ENCODE peak calls at places on chromosomes 3 and 15, in seven cellular contexts. One of them, this sample, is unnamed.

GRCh38 chr3:112059497-112059896 is 25.0 kb downstream of the TMPRSS7 start:
- DNase-seq in stomach: no peak
- DNase-seq in transverse colon: no peak
- DNase-seq in H1: no peak
- DNase-seq in suprapubic skin: no peak
- DNase-seq in spleen: no peak
- DNase-seq in endothelial cell of umbilical vein: no peak
- DNase-seq in this sample: no peak

GRCh38 chr3:143977326-143978262 is 6.0 kb downstream of the DIPK2A start:
- DNase-seq in suprapubic skin: no peak
- DNase-seq in transverse colon: no peak
- DNase-seq in endothelial cell of umbilical vein: no peak
- DNase-seq in stomach: no peak
- DNase-seq in spleen: no peak
- DNase-seq in H1: no peak
- DNase-seq in this sample: no peak

GRCh38 chr3:98732239-98733054 is 30.7 kb upstream of the ST3GAL6 start:
- DNase-seq in H1: peak; percentile 31
- DNase-seq in endothelial cell of umbilical vein: peak; percentile 59
- DNase-seq in transverse colon: peak; percentile 23
- DNase-seq in suprapubic skin: peak; percentile 73
- DNase-seq in spleen: peak; percentile 86
- DNase-seq in stomach: peak; percentile 61
- DNase-seq in this sample: peak; percentile 91

GRCh38 chr15:88331291-88331690 is 74.8 kb upstream of the NTRK3 start:
- DNase-seq in stomach: no peak
- DNase-seq in suprapubic skin: no peak
- DNase-seq in transverse colon: peak; percentile 14
- DNase-seq in endothelial cell of umbilical vein: peak; percentile 6
- DNase-seq in H1: peak; percentile 77
- DNase-seq in spleen: no peak
- DNase-seq in this sample: peak; percentile 26

GRCh38 chr15:74655424-74655823 is 39.8 kb downstream of the CLK3 start:
- DNase-seq in suprapubic skin: no peak
- DNase-seq in stomach: no peak
- DNase-seq in transverse colon: no peak
- DNase-seq in endothelial cell of umbilical vein: peak; percentile 23
- DNase-seq in spleen: no peak
- DNase-seq in H1: no peak
- DNase-seq in this sample: no peak

GRCh38 chr15:49645277-49645676 is 24.4 kb downstream of the DTWD1 start:
- DNase-seq in endothelial cell of umbilical vein: no peak
- DNase-seq in H1: no peak
- DNase-seq in spleen: no peak
- DNase-seq in suprapubic skin: no peak
- DNase-seq in transverse colon: no peak
- DNase-seq in stomach: no peak
- DNase-seq in this sample: no peak

GRCh38 chr3:7241584-7242302 is 380.8 kb downstream of the GRM7 start:
- DNase-seq in H1: no peak
- DNase-seq in suprapubic skin: no peak
- DNase-seq in transverse colon: no peak
- DNase-seq in endothelial cell of umbilical vein: no peak
- DNase-seq in spleen: no peak
- DNase-seq in stomach: no peak
- DNase-seq in this sample: no peak

GRCh38 chr15:60520041-60520824 is 41.3 kb upstream of the ICE2 start:
- DNase-seq in transverse colon: no peak
- DNase-seq in spleen: no peak
- DNase-seq in H1: no peak
- DNase-seq in suprapubic skin: no peak
- DNase-seq in endothelial cell of umbilical vein: no peak
- DNase-seq in stomach: no peak
- DNase-seq in this sample: no peak

GRCh38 chr3:56321892-56322291 is 146.4 kb downstream of the ERC2 start:
- DNase-seq in endothelial cell of umbilical vein: no peak
- DNase-seq in stomach: no peak
- DNase-seq in spleen: no peak
- DNase-seq in transverse colon: no peak
- DNase-seq in suprapubic skin: no peak
- DNase-seq in H1: no peak
- DNase-seq in this sample: no peak

GRCh38 chr15:68113751-68114150 is 59.6 kb downstream of the PIAS1 start:
- DNase-seq in endothelial cell of umbilical vein: no peak
- DNase-seq in suprapubic skin: no peak
- DNase-seq in H1: no peak
- DNase-seq in transverse colon: no peak
- DNase-seq in spleen: no peak
- DNase-seq in stomach: no peak
- DNase-seq in this sample: no peak

GRCh38 chr15:44045661-44046060 is 149.4 kb downstream of the FRMD5 start:
- DNase-seq in suprapubic skin: no peak
- DNase-seq in stomach: no peak
- DNase-seq in endothelial cell of umbilical vein: peak; percentile 60
- DNase-seq in spleen: no peak
- DNase-seq in H1: no peak
- DNase-seq in transverse colon: no peak
- DNase-seq in this sample: no peak

GRCh38 chr3:32105291-32106131 is 909 bp upstream of the GPD1L start:
- DNase-seq in H1: no peak
- DNase-seq in suprapubic skin: no peak
- DNase-seq in stomach: peak; percentile 39
- DNase-seq in spleen: no peak
- DNase-seq in transverse colon: peak; percentile 28
- DNase-seq in endothelial cell of umbilical vein: peak; percentile 4
- DNase-seq in this sample: no peak

GRCh38 chr15:69435980-69436379 is 16.6 kb upstream of the RPLP1 start:
- DNase-seq in endothelial cell of umbilical vein: no peak
- DNase-seq in H1: no peak
- DNase-seq in stomach: no peak
- DNase-seq in spleen: no peak
- DNase-seq in suprapubic skin: no peak
- DNase-seq in transverse colon: no peak
- DNase-seq in this sample: no peak

GRCh38 chr3:38152660-38153059 is 12.7 kb upstream of the OXSR1 start:
- DNase-seq in transverse colon: no peak
- DNase-seq in spleen: no peak
- DNase-seq in suprapubic skin: no peak
- DNase-seq in endothelial cell of umbilical vein: no peak
- DNase-seq in stomach: no peak
- DNase-seq in H1: no peak
- DNase-seq in this sample: no peak

GRCh38 chr15:40618906-40619305 is 24.9 kb downstream of the KNL1 start:
- DNase-seq in H1: no peak
- DNase-seq in stomach: no peak
- DNase-seq in spleen: no peak
- DNase-seq in suprapubic skin: no peak
- DNase-seq in transverse colon: no peak
- DNase-seq in endothelial cell of umbilical vein: no peak
- DNase-seq in this sample: no peak

GRCh38 chr3:197847866-197848401 is 56.9 kb downstream of the LRCH3 start:
- DNase-seq in H1: no peak
- DNase-seq in transverse colon: peak; percentile 18
- DNase-seq in stomach: no peak
- DNase-seq in spleen: no peak
- DNase-seq in suprapubic skin: no peak
- DNase-seq in endothelial cell of umbilical vein: peak; percentile 61
- DNase-seq in this sample: no peak

GRCh38 chr3:196096382-196096953 is 14.6 kb upstream of the TFRC start:
- DNase-seq in suprapubic skin: peak; percentile 58
- DNase-seq in endothelial cell of umbilical vein: no peak
- DNase-seq in H1: no peak
- DNase-seq in spleen: peak; percentile 78
- DNase-seq in transverse colon: peak; percentile 67
- DNase-seq in stomach: peak; percentile 50
- DNase-seq in this sample: peak; percentile 25

GRCh38 chr3:13352621-13353131 is 67.4 kb downstream of the NUP210 start:
- DNase-seq in H1: no peak
- DNase-seq in spleen: no peak
- DNase-seq in stomach: no peak
- DNase-seq in transverse colon: no peak
- DNase-seq in endothelial cell of umbilical vein: no peak
- DNase-seq in suprapubic skin: no peak
- DNase-seq in this sample: no peak

GRCh38 chr15:74399511-74400312 is 32.3 kb upstream of the CYP11A1 start:
- DNase-seq in transverse colon: peak; percentile 22
- DNase-seq in suprapubic skin: no peak
- DNase-seq in H1: no peak
- DNase-seq in endothelial cell of umbilical vein: no peak
- DNase-seq in stomach: no peak
- DNase-seq in spleen: peak; percentile 86
- DNase-seq in this sample: no peak

GRCh38 chr3:129607391-129608068 is 1.1 kb upstream of the PLXND1 start:
- DNase-seq in transverse colon: no peak
- DNase-seq in suprapubic skin: no peak
- DNase-seq in stomach: no peak
- DNase-seq in endothelial cell of umbilical vein: peak; percentile 50
- DNase-seq in H1: no peak
- DNase-seq in spleen: no peak
- DNase-seq in this sample: peak; percentile 80

GRCh38 chr15:88275804-88276203 is 19.3 kb upstream of the NTRK3 start:
- DNase-seq in suprapubic skin: no peak
- DNase-seq in stomach: no peak
- DNase-seq in spleen: peak; percentile 36
- DNase-seq in transverse colon: no peak
- DNase-seq in endothelial cell of umbilical vein: no peak
- DNase-seq in H1: no peak
- DNase-seq in this sample: no peak

GRCh38 chr15:89332446-89332845 is 2.2 kb downstream of the POLG start:
- DNase-seq in transverse colon: no peak
- DNase-seq in H1: no peak
- DNase-seq in suprapubic skin: peak; percentile 25
- DNase-seq in endothelial cell of umbilical vein: peak; percentile 34
- DNase-seq in spleen: no peak
- DNase-seq in stomach: no peak
- DNase-seq in this sample: no peak

GRCh38 chr15:62896969-62897486 is 145.5 kb upstream of the TPM1 start:
- DNase-seq in H1: no peak
- DNase-seq in stomach: peak; percentile 88
- DNase-seq in suprapubic skin: peak; percentile 86
- DNase-seq in transverse colon: peak; percentile 83
- DNase-seq in spleen: no peak
- DNase-seq in endothelial cell of umbilical vein: peak; percentile 99
- DNase-seq in this sample: peak; percentile 73

DNA sequence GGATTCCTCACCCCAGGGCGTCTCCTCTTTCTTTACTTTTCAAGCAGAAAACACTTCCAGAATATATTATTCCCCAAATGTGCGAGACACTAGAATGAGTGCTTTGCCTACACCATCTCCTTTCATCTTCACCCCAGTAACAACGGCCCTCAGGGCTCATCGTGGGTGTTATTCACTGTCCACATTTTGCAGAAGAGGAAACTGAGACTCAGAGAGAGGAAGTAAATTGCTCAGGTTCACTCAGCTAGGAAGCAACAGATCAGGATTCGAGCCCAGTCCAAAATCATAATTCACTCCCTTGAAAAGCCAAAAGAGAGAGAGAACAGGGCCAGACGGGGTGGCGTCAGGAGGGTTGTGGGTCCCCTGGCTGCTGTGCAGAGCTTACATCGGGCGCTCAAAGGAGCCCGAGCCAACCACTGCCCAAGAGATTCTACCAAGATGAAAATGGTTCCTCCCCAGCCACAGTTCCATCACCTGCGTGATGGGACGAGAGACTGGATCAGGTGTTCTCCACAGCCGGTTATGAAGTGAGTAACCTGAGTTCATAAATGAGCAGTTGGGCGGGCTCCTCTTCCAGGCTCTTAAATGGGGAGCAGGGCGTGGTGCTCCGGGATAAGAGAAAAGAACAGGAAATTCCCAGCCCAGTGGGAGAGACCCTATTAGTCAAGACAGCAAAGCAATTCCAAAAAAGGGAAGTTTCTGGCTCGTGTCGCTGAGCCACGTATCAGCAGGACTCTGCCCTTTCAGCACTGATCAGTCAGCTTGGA is 48.6 kb upstream of the FLNB start:
- DNase-seq in transverse colon: no peak
- DNase-seq in endothelial cell of umbilical vein: peak; percentile 49
- DNase-seq in suprapubic skin: no peak
- DNase-seq in spleen: no peak
- DNase-seq in stomach: no peak
- DNase-seq in H1: no peak
- DNase-seq in this sample: peak; percentile 62
- TF ChIP-seq POLR2AphosphoS5 in transverse colon: no peak
- TF ChIP-seq POLR2AphosphoS5 in endothelial cell of umbilical vein: peak; percentile 28
- TF ChIP-seq POLR2AphosphoS5 in suprapubic skin: no peak
- TF ChIP-seq POLR2AphosphoS5 in spleen: no peak
- TF ChIP-seq POLR2AphosphoS5 in stomach: peak; percentile 6
- TF ChIP-seq POLR2AphosphoS5 in H1: no peak
- TF ChIP-seq POLR2AphosphoS5 in this sample: no peak

GRCh38 chr3:134463676-134464611 is 21.8 kb downstream of the ANAPC13 start:
- DNase-seq in H1: peak; percentile 79
- DNase-seq in transverse colon: peak; percentile 58
- DNase-seq in spleen: no peak
- DNase-seq in suprapubic skin: peak; percentile 87
- DNase-seq in stomach: no peak
- DNase-seq in endothelial cell of umbilical vein: no peak
- DNase-seq in this sample: no peak
- TF ChIP-seq POLR2AphosphoS5 in H1: peak; percentile 84
- TF ChIP-seq POLR2AphosphoS5 in transverse colon: peak; percentile 61
- TF ChIP-seq POLR2AphosphoS5 in spleen: peak; percentile 45
- TF ChIP-seq POLR2AphosphoS5 in suprapubic skin: no peak
- TF ChIP-seq POLR2AphosphoS5 in stomach: peak; percentile 28
- TF ChIP-seq POLR2AphosphoS5 in endothelial cell of umbilical vein: no peak
- TF ChIP-seq POLR2AphosphoS5 in this sample: no peak

DNA sequence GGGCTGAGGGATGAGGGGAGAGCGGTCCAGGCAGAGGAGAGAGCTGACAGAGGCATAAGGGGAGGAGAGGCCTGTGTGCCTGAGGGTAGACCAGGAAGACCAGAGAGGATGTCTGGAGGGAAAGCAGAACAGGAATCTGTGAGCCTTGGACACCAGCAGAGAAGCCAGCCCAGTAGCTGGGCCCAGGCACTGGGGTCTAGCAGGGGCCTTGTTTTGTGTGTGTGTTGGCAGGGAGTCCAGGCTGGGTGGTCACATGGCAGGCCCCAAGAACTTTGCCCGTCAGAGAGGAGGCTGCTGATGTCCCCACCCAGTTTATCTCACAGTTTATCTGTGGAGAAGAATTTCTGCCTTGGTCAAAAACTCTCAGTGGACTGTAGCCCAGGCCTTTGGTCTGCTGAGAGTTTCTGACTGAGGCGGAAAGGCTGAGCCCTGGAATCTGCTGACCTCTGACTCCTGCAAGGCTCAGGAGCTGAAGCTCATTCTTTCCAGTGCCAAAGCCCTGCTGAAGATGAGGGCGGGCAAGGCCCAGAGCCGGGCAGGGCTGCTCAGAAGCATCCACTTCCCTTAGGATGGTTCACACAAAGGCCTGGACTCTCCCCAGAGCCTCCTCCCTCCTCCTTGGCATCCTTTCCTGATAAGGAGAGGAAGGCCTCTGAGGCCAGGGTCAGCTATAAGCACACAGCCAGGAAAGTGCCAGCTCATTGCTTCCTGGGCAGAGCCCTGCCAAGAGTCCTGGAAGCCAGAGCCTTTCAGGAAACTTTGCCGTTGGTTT is 37.0 kb upstream of the SLCO2A1 start:
- DNase-seq in H1: no peak
- DNase-seq in spleen: peak; percentile 78
- DNase-seq in stomach: peak; percentile 46
- DNase-seq in endothelial cell of umbilical vein: peak; percentile 81
- DNase-seq in transverse colon: no peak
- DNase-seq in suprapubic skin: peak; percentile 55
- DNase-seq in this sample: peak; percentile 37
- TF ChIP-seq POLR2AphosphoS5 in H1: no peak
- TF ChIP-seq POLR2AphosphoS5 in spleen: peak; percentile 86
- TF ChIP-seq POLR2AphosphoS5 in stomach: peak; percentile 37
- TF ChIP-seq POLR2AphosphoS5 in endothelial cell of umbilical vein: peak; percentile 84
- TF ChIP-seq POLR2AphosphoS5 in transverse colon: no peak
- TF ChIP-seq POLR2AphosphoS5 in suprapubic skin: no peak
- TF ChIP-seq POLR2AphosphoS5 in this sample: peak; percentile 76

GRCh38 chr3:121592856-121593702 is at the start of gene FBXO40:
- DNase-seq in transverse colon: peak; percentile 45
- DNase-seq in stomach: no peak
- DNase-seq in H1: peak; percentile 84
- DNase-seq in suprapubic skin: no peak
- DNase-seq in spleen: no peak
- DNase-seq in endothelial cell of umbilical vein: no peak
- DNase-seq in this sample: peak; percentile 24
- TF ChIP-seq POLR2AphosphoS5 in transverse colon: no peak
- TF ChIP-seq POLR2AphosphoS5 in stomach: no peak
- TF ChIP-seq POLR2AphosphoS5 in H1: peak; percentile 86
- TF ChIP-seq POLR2AphosphoS5 in suprapubic skin: no peak
- TF ChIP-seq POLR2AphosphoS5 in spleen: no peak
- TF ChIP-seq POLR2AphosphoS5 in endothelial cell of umbilical vein: no peak
- TF ChIP-seq POLR2AphosphoS5 in this sample: no peak

This sample was measured in upper lobe of left lung.